ENCODE peak calls at places on chromosomes 7 and 10, in four cellular contexts. G, X, F and L are unnamed samples.

GRCh38 chr10:7428673-7429350 is 18.0 kb upstream of the SFMBT2 start:
- DNase-seq in G (no peak), X (no peak), F (no peak), L (no peak)

GRCh38 chr7:131196808-131197207 is 130.9 kb upstream of the MKLN1 start:
- DNase-seq in G (no peak), X (no peak), F (no peak), L (no peak)

GRCh38 chr10:43680035-43680434 is 31.4 kb upstream of the ZNF32 start:
- DNase-seq in G (no peak), X (no peak), F (no peak), L (no peak)

GRCh38 chr10:103618575-103619423 is 125.3 kb downstream of the NEURL1 start:
- DNase-seq in G (no peak), X (no peak), F (no peak), L (no peak)

GRCh38 chr10:77392851-77393250 is 244.8 kb downstream of the KCNMA1 start:
- DNase-seq in G (peak), X (no peak), F (peak), L (no peak)

GRCh38 chr7:44978511-44979366 is at the start of gene MYO1G:
- DNase-seq in G (no peak), X (no peak), F (no peak), L (peak)

GRCh38 chr7:22934473-22935065 is 79.4 kb downstream of the HYCC1 start:
- DNase-seq in G (no peak), X (no peak), F (no peak), L (no peak)

GRCh38 chr7:47568569-47568968 is 13.3 kb downstream of the TNS3 start:
- DNase-seq in G (no peak), X (peak), F (no peak), L (no peak)

GRCh38 chr7:80135306-80136104 is 874 bp downstream of the GNAI1 start:
- DNase-seq in G (peak), X (peak), F (peak), L (no peak)

GRCh38 chr7:105876964-105877601 is 684 bp upstream of the ATXN7L1 start:
- DNase-seq in G (peak), X (no peak), F (peak), L (no peak)

GRCh38 chr10:107232013-107232412 is 67.5 kb upstream of the SORCS1 start:
- DNase-seq in G (no peak), X (no peak), F (no peak), L (no peak)

GRCh38 chr7:116776610-116777289 is 85.6 kb upstream of the CAPZA2 start:
- DNase-seq in G (peak), X (no peak), F (peak), L (no peak)

GRCh38 chr10:84820121-84820520 is 491.7 kb downstream of the CCSER2 start:
- DNase-seq in G (peak), X (no peak), F (no peak), L (no peak)

GRCh38 chr10:129400426-129400825 is 66.6 kb upstream of the MGMT start:
- DNase-seq in G (no peak), X (no peak), F (no peak), L (no peak)

GRCh38 chr10:107163904-107164861 is at the start of gene SORCS1:
- DNase-seq in G (no peak), X (no peak), F (no peak), L (no peak)

GRCh38 chr10:47311900-47312662 is 10.2 kb upstream of the GDF2 start:
- DNase-seq in G (peak), X (peak), F (peak), L (peak)

GRCh38 chr10:76350583-76350982 is 919.2 kb downstream of the LRMDA start:
- DNase-seq in G (no peak), X (no peak), F (no peak), L (no peak)

GRCh38 chr7:85614684-85615083 is 427.8 kb upstream of the SEMA3D start:
- DNase-seq in G (no peak), X (no peak), F (no peak), L (no peak)

GRCh38 chr7:103540986-103541385 is 95.0 kb upstream of the SLC26A5 start:
- DNase-seq in G (no peak), X (peak), F (no peak), L (no peak)

GRCh38 chr7:124059375-124059774 is 26.5 kb upstream of the TMEM229A start:
- DNase-seq in G (no peak), X (no peak), F (no peak), L (no peak)

GRCh38 chr10:51489009-51489408 is 210.4 kb downstream of the CSTF2T start:
- DNase-seq in G (no peak), X (no peak), F (no peak), L (no peak)

GRCh38 chr7:118076564-118076963 is 107.4 kb upstream of the LSM8 start:
- DNase-seq in G (no peak), X (no peak), F (no peak), L (no peak)

GRCh38 chr10:122084286-122085041 is 95.5 kb downstream of the TACC2 start:
- DNase-seq in G (no peak), X (no peak), F (no peak), L (no peak)

GRCh38 chr10:5525581-5526271 is 965 bp downstream of the CALML3 start:
- DNase-seq in G (no peak), X (no peak), F (no peak), L (no peak)

GRCh38 chr10:18233775-18234174 is 93.6 kb downstream of the CACNB2 start:
- DNase-seq in G (peak), X (no peak), F (peak), L (no peak)

GRCh38 chr10:688621-689426 is 644 bp downstream of the DIP2C start:
- DNase-seq in G (peak), X (no peak), F (no peak), L (no peak)

GRCh38 chr7:123601530-123601929 is at the start of gene ASB15:
- DNase-seq in G (no peak), X (no peak), F (no peak), L (no peak)

GRCh38 chr7:146660839-146661238 is 544.2 kb downstream of the CNTNAP2 start:
- DNase-seq in G (no peak), X (no peak), F (no peak), L (no peak)

GRCh38 chr7:6015917-6016652 is 7.0 kb downstream of the AIMP2 start:
- DNase-seq in G (no peak), X (no peak), F (no peak), L (no peak)

GRCh38 chr10:71608863-71609768 is 110.5 kb downstream of the C10orf105 start:
- DNase-seq in G (peak), X (peak), F (peak), L (peak)

GRCh38 chr10:99976886-99977391 is 32.8 kb downstream of the DNMBP start:
- DNase-seq in G (peak), X (no peak), F (peak), L (no peak)

GRCh38 chr7:16421333-16422099 is at the start of gene CRPPA:
- DNase-seq in G (peak), X (no peak), F (peak), L (peak)

GRCh38 chr10:97365761-97366351 is 31.3 kb upstream of the FRAT2 start:
- DNase-seq in G (no peak), X (no peak), F (no peak), L (no peak)

GRCh38 chr7:6237730-6238129 is 34.7 kb downstream of the CYTH3 start:
- DNase-seq in G (no peak), X (no peak), F (no peak), L (no peak)

GRCh38 chr7:151501676-151502075 is 18.0 kb downstream of the RHEB start:
- DNase-seq in G (no peak), X (no peak), F (no peak), L (no peak)

GRCh38 chr7:117384693-117385092 is 42.6 kb downstream of the ASZ1 start:
- DNase-seq in G (peak), X (no peak), F (no peak), L (no peak)

GRCh38 chr10:130739757-130740145 is 571.8 kb downstream of the TCERG1L start:
- DNase-seq in G (no peak), X (no peak), F (no peak), L (no peak)

GRCh38 chr7:151677581-151678226 is 158.0 kb upstream of the RHEB start:
- DNase-seq in G (no peak), X (no peak), F (no peak), L (no peak)

GRCh38 chr7:20778063-20778721 is 8.5 kb downstream of the SP8 start:
- DNase-seq in G (peak), X (no peak), F (no peak), L (no peak)

GRCh38 chr7:1136841-1137516 is 23.0 kb downstream of the ZFAND2A start:
- DNase-seq in G (peak), X (peak), F (no peak), L (no peak)

GRCh38 chr7:1130021-1130990 is 29.7 kb downstream of the ZFAND2A start:
- DNase-seq in G (no peak), X (peak), F (no peak), L (no peak)

GRCh38 chr7:1131471-1132265 is 28.3 kb downstream of the ZFAND2A start:
- DNase-seq in G (no peak), X (no peak), F (no peak), L (no peak)

GRCh38 chr7:1137517-1138167 is 22.4 kb downstream of the ZFAND2A start:
- DNase-seq in G (peak), X (peak), F (no peak), L (no peak)

GRCh38 chr7:1134951-1135350 is 25.0 kb downstream of the ZFAND2A start:
- DNase-seq in G (no peak), X (no peak), F (no peak), L (no peak)
- H3K27ac ChIP-seq in G (no peak), X (no peak), F (no peak), L (no peak)

GRCh38 chr10:80260295-80261243 is 28.9 kb downstream of the MAT1A start:
- DNase-seq in G (peak), X (no peak), F (peak), L (peak)
- TF ChIP-seq CTCF in G (peak), X (peak), F (peak), L (peak)

GRCh38 chr7:34821965-34822558 is 164.0 kb downstream of the NPSR1 start:
- DNase-seq in G (no peak), X (no peak), F (no peak), L (no peak)

GRCh38 chr7:34825221-34825620 is 167.2 kb downstream of the NPSR1 start:
- DNase-seq in G (no peak), X (no peak), F (no peak), L (no peak)

GRCh38 chr7:34823650-34824258 is 165.7 kb downstream of the NPSR1 start:
- DNase-seq in G (peak), X (no peak), F (peak), L (peak)
- H3K27ac ChIP-seq in G (peak), X (no peak), F (no peak), L (no peak)

DNA sequence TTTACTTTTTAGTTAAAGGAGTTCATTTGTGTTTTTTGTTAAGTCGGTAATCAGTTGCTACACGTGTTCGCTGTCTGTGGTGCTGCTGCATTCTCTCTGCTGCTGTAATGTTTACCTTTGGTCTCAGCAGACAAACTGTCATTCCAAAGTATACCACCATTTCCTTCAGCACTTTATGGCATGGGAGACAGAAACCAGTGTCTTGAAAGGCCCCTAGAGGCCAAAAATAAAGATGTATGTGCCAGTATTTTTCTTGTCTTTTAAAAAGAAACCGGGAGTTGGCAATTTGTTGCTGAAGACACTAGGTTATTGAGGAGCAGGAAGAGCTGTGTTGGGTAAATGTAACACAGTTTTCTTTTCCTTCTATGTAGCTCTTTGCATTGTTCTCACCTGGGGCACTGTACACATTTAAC is 24.1 kb downstream of the ZNF92 start:
- DNase-seq in G (no peak), X (no peak), F (no peak), L (no peak)
- TF ChIP-seq CTCF in G (no peak), X (no peak), F (no peak), L (no peak)

GRCh38 chr7:159031135-159031701 is 113.4 kb downstream of the VIPR2 start:
- DNase-seq in G (no peak), X (no peak), F (no peak), L (no peak)

GRCh38 chr7:159032310-159032709 is 112.4 kb downstream of the VIPR2 start:
- DNase-seq in G (no peak), X (no peak), F (no peak), L (no peak)

GRCh38 chr7:159032753-159033472 is 111.8 kb downstream of the VIPR2 start:
- DNase-seq in G (no peak), X (no peak), F (no peak), L (no peak)

GRCh38 chr7:159030490-159031134 is 114.1 kb downstream of the VIPR2 start:
- DNase-seq in G (peak), X (no peak), F (no peak), L (no peak)

DNA sequence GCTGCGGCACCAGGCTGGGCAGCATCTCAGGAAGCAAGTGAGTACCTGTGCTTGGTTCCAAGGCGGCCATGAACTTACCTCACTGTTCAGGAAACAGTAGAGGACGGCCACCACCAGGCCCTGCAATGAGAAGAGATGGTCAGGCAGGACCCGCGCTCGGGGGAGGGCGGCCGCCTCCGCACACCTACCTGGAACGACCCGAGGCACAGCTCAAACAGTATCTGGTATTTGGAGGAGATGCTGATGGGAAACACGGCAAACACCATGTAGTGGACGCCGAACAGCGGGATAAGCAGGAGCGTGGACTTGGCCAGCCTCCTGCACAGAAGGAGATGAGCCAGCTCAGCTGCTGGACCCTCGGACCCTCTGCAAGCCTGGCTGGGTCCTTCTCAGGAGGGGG is 112.9 kb downstream of the VIPR2 start:
- DNase-seq in G (no peak), X (no peak), F (no peak), L (no peak)
- H3K27ac ChIP-seq in G (no peak), X (peak), F (no peak), L (no peak)

GRCh38 chr10:101012525-101013364 is 13.1 kb downstream of the LZTS2 start:
- DNase-seq in G (peak), X (peak), F (peak), L (peak)

GRCh38 chr10:101014230-101014884 is 14.7 kb downstream of the LZTS2 start:
- DNase-seq in G (peak), X (peak), F (peak), L (peak)

GRCh38 chr10:101014966-101015581 is 15.5 kb downstream of the LZTS2 start:
- DNase-seq in G (peak), X (no peak), F (no peak), L (no peak)

GRCh38 chr10:101011517-101012423 is 12.2 kb downstream of the LZTS2 start:
- DNase-seq in G (peak), X (no peak), F (no peak), L (no peak)

GRCh38 chr10:101013365-101013825 is 13.8 kb downstream of the LZTS2 start:
- DNase-seq in G (no peak), X (no peak), F (no peak), L (no peak)
- TF ChIP-seq CTCF in G (no peak), X (no peak), F (no peak), L (no peak)

GRCh38 chr10:93447019-93447418 is 35.1 kb downstream of the MYOF start:
- DNase-seq in G (no peak), X (no peak), F (no peak), L (no peak)

GRCh38 chr10:93445978-93446720 is 36.0 kb downstream of the MYOF start:
- DNase-seq in G (no peak), X (no peak), F (peak), L (no peak)

GRCh38 chr10:93440591-93441012 is 41.5 kb downstream of the MYOF start:
- DNase-seq in G (peak), X (no peak), F (no peak), L (no peak)

GRCh38 chr10:93447970-93448369 is 34.2 kb downstream of the MYOF start:
- DNase-seq in G (no peak), X (no peak), F (no peak), L (no peak)

DNA sequence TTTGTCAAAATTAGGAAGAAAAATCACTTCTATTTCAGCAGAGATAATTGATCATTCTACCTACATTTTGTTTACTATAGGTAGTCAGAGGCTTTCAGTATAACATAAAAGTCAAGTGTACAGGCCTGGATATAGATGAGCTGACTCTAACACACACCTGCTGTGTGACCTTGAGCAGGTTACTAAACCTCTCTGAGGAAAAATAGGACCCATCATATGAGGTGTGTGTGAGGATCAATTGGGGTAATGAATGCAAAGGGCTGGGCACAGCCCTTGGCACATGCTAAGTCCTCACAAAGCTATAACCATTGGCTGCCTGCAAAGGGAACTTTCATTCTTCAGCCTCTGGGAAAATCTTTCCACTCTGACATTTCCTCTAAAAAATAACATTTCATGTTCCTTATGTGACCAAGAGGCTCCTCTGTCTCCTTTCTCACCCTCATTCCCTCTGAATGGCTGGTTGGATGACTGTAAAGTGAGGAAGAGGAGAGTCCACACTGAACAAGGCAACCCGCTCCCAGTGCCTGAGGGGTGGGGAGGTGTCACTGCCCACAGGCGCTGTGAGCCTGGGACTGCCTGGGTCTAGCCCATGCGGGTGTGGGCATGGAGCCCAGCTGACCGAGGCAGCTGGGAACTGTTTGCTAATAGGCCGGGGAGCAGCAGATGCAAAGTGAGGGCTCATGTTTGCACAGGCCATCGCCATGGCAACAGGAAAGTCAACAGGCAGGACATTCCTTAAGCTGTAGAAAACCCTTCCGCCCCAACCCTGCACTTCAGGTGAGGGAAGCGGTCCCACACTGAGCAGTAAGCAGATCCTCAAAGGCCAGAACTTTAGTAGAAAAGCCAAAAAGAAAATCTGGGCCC is 36.8 kb downstream of the MYOF start:
- DNase-seq in G (peak), X (peak), F (peak), L (no peak)
- H3K27ac ChIP-seq in G (peak), X (no peak), F (peak), L (no peak)

GRCh38 chr7:68425377-68425776 is 1172.9 kb upstream of the AUTS2 start:
- DNase-seq in G (peak), X (no peak), F (no peak), L (no peak)
- TF ChIP-seq CTCF in G (peak), X (peak), F (peak), L (no peak)

GRCh38 chr10:124249812-124250432 is 156.5 kb upstream of the CHST15 start:
- DNase-seq in G (no peak), X (no peak), F (no peak), L (no peak)
- H3K27ac ChIP-seq in G (no peak), X (no peak), F (no peak), L (no peak)

GRCh38 chr7:27933691-27934565 is 194.0 kb downstream of the TAX1BP1 start:
- DNase-seq in G (no peak), X (no peak), F (no peak), L (no peak)
- TF ChIP-seq CTCF in G (peak), X (peak), F (peak), L (peak)